ENCODE peak calls at places on chromosome 19, in six cellular contexts. E, T, Z, G, R and C are unnamed samples.

GRCh38 chr19:7652061-7652641 is 15.2 kb downstream of the STXBP2 start:
- DNase-seq in E (peak; percentile 70), T (peak; percentile 96), Z (peak; percentile 89), G (peak; percentile 81), R (peak; percentile 91), C (peak; percentile 85)

GRCh38 chr19:9936151-9937000 is at the start of gene OLFM2:
- DNase-seq in E (no peak), T (no peak), Z (no peak), G (peak; percentile 95), R (no peak), C (no peak)

GRCh38 chr19:47598407-47599349 is 10.3 kb upstream of the BICRA start:
- DNase-seq in E (peak; percentile 80), T (no peak), Z (peak; percentile 59), G (peak; percentile 17), R (peak; percentile 41), C (peak; percentile 69)

GRCh38 chr19:40803857-40804782 is 5.1 kb downstream of the EGLN2 start:
- DNase-seq in E (no peak), T (peak; percentile 90), Z (peak; percentile 83), G (peak; percentile 29), R (peak; percentile 83), C (no peak)

GRCh38 chr19:42606660-42607351 is 12.1 kb upstream of the CEACAM8 start:
- DNase-seq in E (peak; percentile 20), T (peak; percentile 88), Z (peak; percentile 73), G (peak; percentile 70), R (peak; percentile 89), C (peak; percentile 86)

GRCh38 chr19:18049390-18049789 is 37.3 kb downstream of the IL12RB1 start:
- DNase-seq in E (no peak), T (peak; percentile 84), Z (peak; percentile 57), G (no peak), R (peak; percentile 92), C (peak; percentile 64)

GRCh38 chr19:33125929-33126388 is 6.0 kb upstream of the WDR88 start:
- DNase-seq in E (peak; percentile 58), T (peak; percentile 82), Z (peak; percentile 46), G (peak; percentile 71), R (peak; percentile 54), C (no peak)

GRCh38 chr19:40262422-40262821 is 22.7 kb downstream of the AKT2 start:
- DNase-seq in E (no peak), T (no peak), Z (no peak), G (no peak), R (no peak), C (no peak)

GRCh38 chr19:24101459-24102122 is 14.6 kb downstream of the ZNF254 start:
- DNase-seq in E (no peak), T (no peak), Z (no peak), G (no peak), R (no peak), C (no peak)

GRCh38 chr19:45595814-45596213 is 6.2 kb downstream of the GPR4 start:
- DNase-seq in E (no peak), T (no peak), Z (no peak), G (no peak), R (no peak), C (no peak)

GRCh38 chr19:46713781-46714522 is 3.0 kb downstream of the PRKD2 start:
- DNase-seq in E (no peak), T (peak; percentile 95), Z (peak; percentile 95), G (peak; percentile 90), R (peak; percentile 94), C (peak; percentile 97)

GRCh38 chr19:6216236-6216995 is 63.4 kb downstream of the MLLT1 start:
- DNase-seq in E (no peak), T (peak; percentile 68), Z (no peak), G (no peak), R (no peak), C (no peak)

GRCh38 chr19:42154471-42155323 is 22.5 kb upstream of the POU2F2 start:
- DNase-seq in E (no peak), T (peak; percentile 78), Z (no peak), G (no peak), R (no peak), C (no peak)

GRCh38 chr19:2820112-2820702 is 539 bp downstream of the ZNF554 start:
- DNase-seq in E (no peak), T (no peak), Z (peak; percentile 27), G (no peak), R (no peak), C (no peak)

GRCh38 chr19:38213911-38214625 is 10.0 kb downstream of the DPF1 start:
- DNase-seq in E (no peak), T (no peak), Z (no peak), G (no peak), R (no peak), C (no peak)

GRCh38 chr19:47471733-47472457 is at the start of gene SLC8A2:
- DNase-seq in E (no peak), T (no peak), Z (peak; percentile 60), G (peak; percentile 99), R (peak; percentile 51), C (peak; percentile 78)

GRCh38 chr19:53945441-53945840 is 17.3 kb upstream of the CACNG8 start:
- DNase-seq in E (no peak), T (no peak), Z (no peak), G (peak; percentile 25), R (no peak), C (no peak)

DNA sequence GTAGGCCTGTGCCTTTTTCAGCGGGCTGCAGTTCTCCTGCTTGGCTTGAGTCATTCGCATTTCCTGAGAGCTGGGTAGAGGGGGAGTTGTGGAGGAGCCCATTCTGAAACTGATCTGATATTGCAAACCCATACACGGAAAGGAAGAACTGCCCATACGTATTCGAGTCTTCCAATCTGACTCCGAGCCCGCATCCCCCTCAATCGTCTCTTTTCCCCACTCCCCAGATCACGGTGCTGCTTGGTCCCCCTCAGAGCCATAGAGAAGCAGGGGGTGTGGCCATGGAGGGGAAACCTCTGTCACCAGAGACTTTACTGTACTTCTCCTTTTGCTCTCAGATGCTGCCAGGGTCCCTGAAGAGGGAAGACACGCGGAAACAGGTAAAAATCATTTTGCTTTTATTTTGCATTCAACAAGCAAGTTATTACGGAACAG is at the start of gene CD22:
- DNase-seq in E (no peak), T (peak; percentile 87), Z (no peak), G (no peak), R (no peak), C (no peak)
- TF ChIP-seq POLR2AphosphoS5 in E (no peak), T (peak; percentile 75), Z (peak; percentile 41), G (no peak), R (no peak), C (no peak)

DNA sequence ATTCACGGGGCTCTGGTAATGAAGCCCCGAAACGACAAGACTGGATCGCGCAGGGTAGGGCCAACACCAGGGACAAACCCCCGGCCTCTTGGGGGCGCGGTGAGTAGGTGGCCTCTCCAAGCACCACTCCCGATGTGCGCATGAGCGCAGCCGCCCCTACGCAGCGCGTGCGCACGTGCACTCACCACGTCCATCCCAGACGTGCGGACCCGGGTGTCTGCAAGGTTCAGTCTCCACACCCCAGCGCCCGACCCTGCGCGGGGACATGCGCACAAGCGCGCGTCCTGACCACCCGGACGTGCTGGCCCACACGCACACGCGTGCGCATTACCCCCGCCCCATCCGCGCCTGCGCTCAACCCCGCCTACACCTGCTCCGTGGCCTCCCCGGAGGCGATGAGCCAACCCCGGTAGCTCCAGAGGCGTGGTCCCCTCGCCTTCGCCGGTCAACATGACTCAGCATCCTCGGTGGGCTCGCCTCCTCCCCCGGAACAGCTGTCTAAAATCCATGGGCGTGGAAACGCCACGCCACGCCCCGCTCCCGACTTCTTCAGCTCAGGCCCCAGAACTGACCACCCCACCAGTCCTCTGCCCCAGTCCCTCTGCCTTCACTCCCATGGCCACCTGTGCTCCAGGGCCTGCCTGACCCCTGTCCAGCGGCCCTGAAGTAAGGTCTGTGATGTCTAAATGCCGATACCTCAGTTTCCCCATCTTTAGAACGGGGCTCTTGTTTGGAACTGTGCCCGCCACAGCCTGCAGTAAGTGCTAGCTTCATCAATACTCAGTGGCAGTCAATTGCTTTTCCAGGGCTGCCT is 5.6 kb upstream of the GPI start:
- DNase-seq in E (peak; percentile 98), T (peak; percentile 99), Z (peak; percentile 98), G (peak; percentile 98), R (peak; percentile 97), C (peak; percentile 93)
- TF ChIP-seq POLR2AphosphoS5 in E (peak; percentile 75), T (peak; percentile 92), Z (peak; percentile 74), G (peak; percentile 4), R (peak; percentile 75), C (peak; percentile 65)

DNA sequence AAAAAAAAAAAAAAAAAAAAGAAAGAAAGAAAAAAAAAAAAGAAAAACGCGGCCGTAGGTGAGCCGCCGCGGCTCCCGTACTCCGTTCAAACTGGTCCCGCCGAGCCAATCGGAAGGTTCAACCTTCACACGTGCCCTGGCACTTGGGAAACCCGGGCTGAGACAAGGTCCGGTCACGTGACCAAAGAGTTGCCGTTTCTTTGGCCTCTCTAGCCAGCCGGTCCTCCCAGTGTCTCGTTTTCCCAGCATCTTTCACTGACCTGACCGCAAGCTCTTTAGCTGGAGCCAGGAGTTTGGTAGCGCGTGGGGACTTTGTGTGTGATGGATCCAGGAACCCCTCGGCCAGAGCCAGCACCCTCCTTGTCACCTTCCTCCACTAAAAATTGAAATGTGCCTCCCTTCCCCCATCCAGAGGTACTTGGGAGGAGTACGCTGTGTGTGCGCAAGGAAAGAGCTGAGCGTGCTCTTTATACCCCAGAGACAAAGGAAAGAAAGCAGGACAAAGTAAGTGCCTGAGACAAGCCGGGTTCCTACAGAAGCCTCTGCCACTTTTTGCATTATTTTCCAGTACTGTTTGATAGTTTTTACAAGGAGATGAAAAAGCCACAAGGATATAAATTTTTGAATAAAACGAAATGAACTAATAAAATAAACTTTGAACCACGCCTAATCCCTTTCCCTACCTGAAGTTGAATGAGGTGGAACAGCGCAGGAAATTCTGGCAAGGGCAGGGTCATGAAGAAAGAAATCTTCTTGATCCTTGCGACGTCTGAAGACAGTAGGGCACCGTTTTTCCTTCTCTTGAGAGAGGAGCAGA is 958 bp downstream of the TNPO2 start:
- DNase-seq in E (peak; percentile 87), T (peak; percentile 98), Z (peak; percentile 97), G (peak; percentile 88), R (peak; percentile 97), C (peak; percentile 98)
- TF ChIP-seq POLR2AphosphoS5 in E (peak; percentile 89), T (peak; percentile 88), Z (peak; percentile 59), G (peak; percentile 77), R (peak; percentile 67), C (peak; percentile 49)

DNA sequence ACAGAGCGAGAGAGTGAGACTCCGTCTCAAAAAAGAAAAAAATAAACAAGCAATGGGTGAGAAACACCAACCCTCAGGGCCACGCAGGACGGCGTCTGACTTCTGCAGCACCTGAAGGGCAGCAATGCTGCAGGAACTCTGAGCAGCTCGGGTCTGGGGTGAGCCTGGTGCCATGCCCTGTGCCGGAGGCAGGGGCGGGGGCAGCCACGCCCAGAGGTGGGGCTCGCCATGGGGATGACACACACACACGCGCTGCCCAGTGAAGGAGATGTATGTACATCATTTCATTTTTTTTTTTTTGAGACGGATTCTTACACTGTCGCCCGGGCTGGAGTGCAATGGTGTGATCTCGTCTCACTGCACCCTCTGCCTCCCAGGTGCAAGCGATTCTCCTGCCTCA is 24.3 kb downstream of the GPX4 start:
- DNase-seq in E (no peak), T (no peak), Z (no peak), G (no peak), R (no peak), C (no peak)
- TF ChIP-seq POLR2AphosphoS5 in E (no peak), T (no peak), Z (no peak), G (no peak), R (no peak), C (no peak)